ENCODE peak calls at places on chromosomes 13 and 19, in five cellular contexts. V, D, K, N and W are unnamed samples.

GRCh38 chr19:23378948-23379347 is 16.3 kb downstream of the ZNF91 start:
- DNase-seq in D (no peak), N (no peak), V (no peak), K (no peak), W (no peak)

GRCh38 chr13:98509271-98510155 is 67.4 kb downstream of the STK24 start:
- DNase-seq in D (no peak), V (peak), K (no peak), N (no peak), W (no peak)

GRCh38 chr19:3527250-3527910 is 11.6 kb upstream of the TEKTIP1 start:
- DNase-seq in N (no peak), D (no peak), V (no peak), K (no peak), W (no peak)

GRCh38 chr19:9406798-9407352 is 28.5 kb downstream of the ZNF266 start:
- DNase-seq in N (peak), V (peak), K (peak), D (no peak), W (peak)

GRCh38 chr19:35868823-35869326 is 501 bp downstream of the APLP1 start:
- DNase-seq in V (no peak), K (no peak), N (no peak), D (no peak), W (no peak)

GRCh38 chr13:98254541-98254940 is 77.5 kb upstream of the RNF113B start:
- DNase-seq in V (no peak), D (no peak), N (no peak), K (no peak), W (peak)

GRCh38 chr19:10151521-10151920 is 31.8 kb upstream of the EIF3G start:
- DNase-seq in N (no peak), V (no peak), K (no peak), D (no peak), W (no peak)

GRCh38 chr13:26480246-26480855 is 77.1 kb upstream of the WASF3 start:
- DNase-seq in D (no peak), K (no peak), N (no peak), V (no peak), W (no peak)

GRCh38 chr13:49840667-49841066 is 48.2 kb upstream of the KPNA3 start:
- DNase-seq in D (no peak), N (no peak), V (no peak), K (no peak), W (no peak)

GRCh38 chr13:75489502-75490263 is 7.7 kb upstream of the TBC1D4 start:
- DNase-seq in D (no peak), N (no peak), V (no peak), K (no peak), W (no peak)

GRCh38 chr13:49652691-49653305 is 24.5 kb downstream of the ARL11 start:
- DNase-seq in N (no peak), D (no peak), K (no peak), V (no peak), W (no peak)

GRCh38 chr13:74087304-74087703 is 46.9 kb downstream of the KLF12 start:
- DNase-seq in D (no peak), N (no peak), K (no peak), V (no peak), W (no peak)

GRCh38 chr13:28117689-28118377 is 17.5 kb upstream of the FLT3 start:
- DNase-seq in K (no peak), N (peak), V (no peak), D (no peak), W (no peak)

GRCh38 chr13:41581884-41582547 is 124.7 kb downstream of the RGCC start:
- DNase-seq in V (no peak), N (no peak), K (no peak), D (no peak), W (no peak)

GRCh38 chr13:110853235-110853721 is 61.6 kb downstream of the ANKRD10 start:
- DNase-seq in K (no peak), V (no peak), D (no peak), N (no peak), W (no peak)

GRCh38 chr19:14089662-14090508 is 666 bp downstream of the SAMD1 start:
- DNase-seq in D (no peak), K (no peak), N (peak), V (peak), W (no peak)

GRCh38 chr13:88196106-88196505 is 524.9 kb downstream of the SLITRK5 start:
- DNase-seq in V (no peak), N (no peak), D (no peak), K (no peak), W (no peak)

GRCh38 chr19:11096210-11096841 is 7.1 kb downstream of the LDLR start:
- DNase-seq in D (no peak), K (no peak), N (no peak), V (peak), W (no peak)

GRCh38 chr13:40994581-40995230 is 24.4 kb downstream of the ELF1 start:
- DNase-seq in K (no peak), D (no peak), V (no peak), N (no peak), W (no peak)

GRCh38 chr19:43759515-43759914 is 4.8 kb upstream of the SMG9 start:
- DNase-seq in V (no peak), D (no peak), K (no peak), N (no peak), W (no peak)

GRCh38 chr19:940591-941291 is 14.9 kb downstream of the ARID3A start:
- DNase-seq in D (no peak), N (peak), K (peak), V (peak), W (no peak)

GRCh38 chr19:19677579-19677978 is 8.9 kb downstream of the ZNF101 start:
- DNase-seq in N (no peak), V (peak), K (no peak), D (no peak), W (no peak)

GRCh38 chr13:97225533-97225932 is 3.4 kb downstream of the MBNL2 start:
- DNase-seq in V (no peak), K (no peak), D (no peak), N (no peak), W (no peak)

GRCh38 chr13:97228850-97229521 is 6.9 kb downstream of the MBNL2 start:
- DNase-seq in K (no peak), N (no peak), D (no peak), V (no peak), W (no peak)

GRCh38 chr13:97226013-97226412 is 3.9 kb downstream of the MBNL2 start:
- DNase-seq in N (no peak), K (no peak), D (no peak), V (no peak), W (no peak)

GRCh38 chr13:97224544-97225324 is 2.6 kb downstream of the MBNL2 start:
- DNase-seq in V (no peak), N (peak), K (peak), D (no peak), W (no peak)

GRCh38 chr13:97226788-97227627 is 4.9 kb downstream of the MBNL2 start:
- DNase-seq in N (no peak), D (no peak), K (no peak), V (no peak), W (no peak)
- H3K27ac ChIP-seq in N (peak), D (no peak), K (peak), V (peak), W (peak)

GRCh38 chr13:39887424-39887823 is 232.0 kb downstream of the COG6 start:
- DNase-seq in K (no peak), D (no peak), N (no peak), V (no peak), W (no peak)

GRCh38 chr13:39893808-39894207 is 238.3 kb downstream of the COG6 start:
- DNase-seq in N (no peak), D (no peak), K (no peak), V (no peak), W (no peak)

GRCh38 chr13:39892731-39893293 is 237.3 kb downstream of the COG6 start:
- DNase-seq in D (no peak), K (no peak), V (no peak), N (no peak), W (no peak)

GRCh38 chr13:39888865-39889810 is 233.7 kb downstream of the COG6 start:
- DNase-seq in N (no peak), K (no peak), V (no peak), D (no peak), W (no peak)

GRCh38 chr13:39890537-39890936 is 235.1 kb downstream of the COG6 start:
- DNase-seq in D (no peak), V (no peak), K (no peak), N (no peak), W (no peak)
- H3K27ac ChIP-seq in D (no peak), V (no peak), K (no peak), N (no peak), W (no peak)

GRCh38 chr13:76638160-76638559 is 248.0 kb downstream of the KCTD12 start:
- DNase-seq in K (no peak), N (no peak), D (no peak), V (no peak), W (no peak)
- H3K27ac ChIP-seq in K (no peak), N (no peak), D (no peak), V (peak), W (no peak)

GRCh38 chr13:99693812-99694211 is 192.5 kb downstream of the TM9SF2 start:
- DNase-seq in V (no peak), K (no peak), N (no peak), D (no peak), W (no peak)
- H3K27ac ChIP-seq in V (no peak), K (no peak), N (no peak), D (no peak), W (no peak)

GRCh38 chr19:42313096-42313839 is at the start of gene TMEM145:
- DNase-seq in N (peak), D (no peak), K (no peak), V (no peak), W (no peak)
- H3K27ac ChIP-seq in N (no peak), D (no peak), K (no peak), V (no peak), W (no peak)

DNA sequence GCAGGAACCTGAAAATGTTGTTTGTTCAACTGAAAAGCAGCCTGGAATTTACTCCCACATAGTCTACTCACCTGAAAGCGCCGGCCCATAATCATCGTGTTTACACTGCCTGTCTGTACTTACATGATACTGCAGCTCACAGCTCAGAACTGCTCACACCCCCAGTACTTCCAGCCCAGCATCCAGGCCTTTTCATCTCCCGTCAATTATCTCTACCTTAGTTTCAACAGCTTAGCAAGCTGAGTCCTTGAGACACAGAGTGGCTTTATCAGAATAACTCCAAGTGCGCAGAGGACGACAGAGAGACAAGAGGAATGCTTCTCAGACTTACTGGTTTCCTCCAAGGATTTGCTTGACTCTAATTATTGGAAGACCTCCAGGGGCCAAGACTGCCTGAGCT is 555.9 kb downstream of the EFNB2 start:
- DNase-seq in K (no peak), N (peak), V (no peak), D (no peak), W (no peak)
- H3K27ac ChIP-seq in K (no peak), N (peak), V (no peak), D (no peak), W (no peak)

GRCh38 chr13:105783261-105783660 is 752.2 kb downstream of the EFNB2 start:
- DNase-seq in D (no peak), V (no peak), N (no peak), K (no peak), W (no peak)

GRCh38 chr13:105787518-105788085 is 747.9 kb downstream of the EFNB2 start:
- DNase-seq in K (no peak), V (no peak), N (no peak), D (no peak), W (no peak)

DNA sequence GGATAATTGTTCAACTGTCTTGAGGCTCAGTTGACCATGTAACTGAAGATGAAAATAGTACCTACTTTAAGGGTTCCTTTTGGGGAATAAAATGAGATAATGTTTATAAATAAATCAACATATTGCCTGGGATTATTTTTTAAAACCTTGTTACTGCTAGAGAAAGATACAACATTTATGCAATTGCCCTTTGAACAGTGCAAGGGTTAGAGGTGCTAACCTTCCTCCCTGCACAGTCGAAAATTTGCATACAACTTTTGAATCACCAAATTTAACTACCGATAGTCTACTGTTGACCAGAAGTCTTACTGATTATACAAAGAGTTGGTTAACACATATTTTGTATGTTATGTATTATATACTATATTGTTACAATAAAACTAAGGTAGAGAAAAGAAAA is 750.0 kb downstream of the EFNB2 start:
- DNase-seq in V (no peak), K (no peak), D (no peak), N (no peak), W (no peak)
- H3K27ac ChIP-seq in V (no peak), K (no peak), D (no peak), N (no peak), W (no peak)

GRCh38 chr19:7188682-7189629 is 105.3 kb downstream of the INSR start:
- DNase-seq in V (no peak), D (no peak), N (no peak), K (no peak), W (no peak)
- H3K27ac ChIP-seq in V (no peak), D (no peak), N (peak), K (no peak), W (no peak)

DNA sequence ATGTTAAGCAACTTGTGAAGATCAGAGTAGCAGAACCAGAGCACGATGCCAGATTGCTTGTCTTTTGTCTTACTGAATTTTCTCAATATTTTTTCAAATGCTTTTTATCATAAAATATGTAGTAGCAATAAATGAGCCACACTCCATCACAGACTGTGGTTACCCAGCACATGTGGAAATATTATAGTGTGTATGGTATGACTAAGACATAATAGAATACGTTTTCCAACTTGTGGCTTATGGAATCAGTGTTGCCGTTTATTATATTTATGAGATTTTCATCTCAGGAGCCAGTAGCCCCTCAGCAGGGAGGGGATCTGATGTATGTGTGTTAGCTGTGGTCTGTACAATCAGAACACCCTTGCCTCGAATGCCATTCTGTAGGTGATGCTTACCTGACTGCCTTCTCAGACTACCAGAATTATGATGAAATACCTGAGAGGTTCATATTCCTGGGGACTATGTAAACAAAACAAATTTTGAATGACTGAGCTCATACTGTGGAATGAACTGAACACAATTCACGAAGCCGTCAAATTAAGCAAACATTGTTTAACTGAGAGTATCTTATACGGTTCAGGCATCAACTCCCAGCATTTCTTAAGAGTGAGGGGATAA is 1.9 kb downstream of the SCEL start:
- DNase-seq in V (no peak), N (no peak), K (no peak), D (no peak), W (no peak)
- H3K27ac ChIP-seq in V (no peak), N (no peak), K (no peak), D (no peak), W (no peak)

DNA sequence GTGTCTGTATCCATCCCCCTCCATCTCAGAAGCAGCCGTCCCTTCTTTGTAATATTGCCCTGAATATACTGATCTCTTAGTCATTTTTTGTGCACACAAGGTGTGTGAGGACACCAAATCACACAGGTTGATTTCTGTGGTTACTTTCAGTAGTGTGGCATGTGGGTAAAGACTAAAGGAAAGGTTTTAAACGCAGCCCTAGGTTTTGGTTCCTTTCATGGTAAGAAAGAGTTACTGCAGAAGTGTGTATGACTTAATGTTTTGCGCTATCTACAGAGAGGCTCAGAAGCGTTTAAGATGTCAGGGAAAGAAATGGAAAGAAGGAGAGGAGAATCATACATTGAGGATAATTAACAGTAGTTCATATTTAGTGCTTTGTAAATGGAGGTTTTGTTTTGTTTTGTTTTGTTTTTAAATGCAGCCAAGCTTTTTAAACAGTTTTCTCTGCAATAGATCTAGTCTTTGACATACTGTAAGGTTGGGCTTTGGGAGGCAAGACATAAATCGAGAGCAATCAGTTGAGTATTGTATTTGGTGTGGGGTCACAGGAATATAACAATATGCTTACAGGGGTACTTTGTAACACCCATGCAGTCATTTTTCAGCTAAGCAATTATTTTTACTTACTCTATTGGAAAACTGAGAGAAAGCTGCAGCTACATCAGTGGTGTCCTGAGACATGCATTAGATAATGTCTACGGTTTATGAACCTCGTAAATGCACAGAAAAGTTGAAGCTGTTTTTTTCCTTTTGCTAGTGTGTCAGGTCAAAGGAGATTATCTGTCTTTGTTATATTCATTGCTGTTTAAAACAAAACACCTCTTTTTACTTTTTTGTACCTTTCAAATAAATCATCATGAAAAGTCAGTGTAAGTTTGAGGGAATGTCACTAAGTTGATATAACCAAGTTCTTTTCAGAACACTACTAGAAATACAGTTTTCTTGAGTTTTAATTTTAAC is 1.9 kb downstream of the NBEA start:
- DNase-seq in V (no peak), N (no peak), D (no peak), K (no peak), W (no peak)
- H3K27ac ChIP-seq in V (no peak), N (no peak), D (no peak), K (no peak), W (no peak)